ENCODE peak calls at places on chromosome 14, in seven cellular contexts. C, Q, N, Z, K, D and F are unnamed samples.

GRCh38 chr14:100862793-100863192 is 36.9 kb downstream of the MEG3 start:
- DNase-seq in K (no peak), Q (no peak), C (no peak), Z (no peak), N (no peak), D (no peak), F (no peak)

GRCh38 chr14:94746131-94746530 is 23.8 kb downstream of the GSC start:
- DNase-seq in N (no peak), K (no peak), D (no peak), C (no peak), Z (no peak), Q (no peak), F (no peak)

GRCh38 chr14:33525626-33526025 is 425.2 kb downstream of the EGLN3 start:
- DNase-seq in Q (no peak), D (no peak), C (no peak), N (no peak), Z (no peak), K (no peak), F (no peak)

GRCh38 chr14:89304972-89305703 is 111.9 kb downstream of the FOXN3 start:
- DNase-seq in Q (no peak), D (no peak), N (peak; percentile 81), Z (no peak), C (no peak), K (peak; percentile 43), F (no peak)

GRCh38 chr14:99687284-99688209 is 3.4 kb downstream of the CYP46A1 start:
- DNase-seq in C (peak; percentile 56), K (no peak), N (no peak), D (no peak), Z (no peak), Q (no peak), F (no peak)

GRCh38 chr14:65069874-65070709 is 32.2 kb downstream of the MAX start:
- DNase-seq in N (no peak), K (no peak), Q (no peak), D (no peak), Z (peak; percentile 81), C (no peak), F (no peak)

GRCh38 chr14:64217318-64217717 is 76.9 kb downstream of the ESR2 start:
- DNase-seq in C (no peak), N (no peak), Q (no peak), Z (no peak), K (no peak), D (no peak), F (no peak)

GRCh38 chr14:49687942-49688700 is at the start of gene POLE2:
- DNase-seq in C (peak; percentile 86), Z (peak; percentile 78), K (no peak), N (peak; percentile 48), Q (no peak), D (peak; percentile 78), F (peak; percentile 78)

GRCh38 chr14:75258079-75258802 is 20.4 kb upstream of the FOS start:
- DNase-seq in Q (no peak), C (no peak), N (no peak), K (no peak), D (no peak), Z (peak; percentile 45), F (no peak)

GRCh38 chr14:59251811-59252771 is 63.6 kb downstream of the DAAM1 start:
- DNase-seq in Q (no peak), K (peak; percentile 22), C (no peak), N (peak; percentile 94), D (no peak), Z (no peak), F (no peak)

GRCh38 chr14:91264151-91265150 is 19.9 kb upstream of the GPR68 start:
- DNase-seq in D (peak; percentile 35), K (no peak), Q (no peak), N (no peak), C (peak; percentile 55), Z (peak; percentile 57), F (no peak)

GRCh38 chr14:49766839-49767238 is 1.1 kb upstream of the KLHDC2 start:
- DNase-seq in Z (no peak), N (no peak), D (no peak), K (no peak), Q (no peak), C (no peak), F (no peak)

GRCh38 chr14:31300296-31300695 is 92.7 kb upstream of the HECTD1 start:
- DNase-seq in Q (no peak), N (no peak), K (no peak), C (no peak), D (no peak), Z (no peak), F (no peak)

GRCh38 chr14:52313903-52314481 is at the start of gene PTGER2:
- DNase-seq in Q (peak; percentile 90), N (peak; percentile 85), Z (peak; percentile 93), D (peak; percentile 84), C (peak; percentile 83), K (peak; percentile 65), F (peak; percentile 31)

DNA sequence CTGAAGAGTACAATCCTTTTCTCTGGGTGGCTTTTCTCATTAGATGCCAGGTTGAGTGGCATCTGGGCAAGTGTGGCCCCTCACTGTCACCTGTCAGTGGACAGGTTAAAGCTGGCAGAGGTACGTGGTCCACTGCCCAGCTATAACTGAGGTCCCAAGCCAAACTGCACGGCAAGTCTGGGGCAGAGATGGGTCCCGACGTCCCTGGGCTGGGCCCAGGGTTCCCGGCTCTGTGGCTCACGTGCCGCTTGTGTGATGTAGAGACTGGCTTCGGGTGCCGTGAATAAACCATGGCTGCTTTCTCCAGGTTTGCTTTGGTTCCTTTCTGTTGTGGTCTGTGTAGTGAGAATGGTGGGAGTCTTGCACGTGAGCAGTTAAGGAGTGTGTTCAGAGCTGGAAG is 77.7 kb downstream of the WDR20 start:
- DNase-seq in Q (no peak), K (no peak), C (no peak), Z (no peak), D (no peak), N (no peak), F (no peak)
- TF ChIP-seq CTCF in Q (no peak), K (no peak), C (no peak), Z (no peak), D (no peak), N (no peak), F (no peak)

GRCh38 chr14:25461780-25462179 is 411.8 kb upstream of the STXBP6 start:
- DNase-seq in C (no peak), Z (no peak), D (no peak), N (no peak), Q (no peak), K (no peak), F (no peak)
- TF ChIP-seq CTCF in C (no peak), Z (no peak), D (no peak), N (no peak), Q (no peak), K (no peak), F (no peak)

GRCh38 chr14:20469242-20469889 is at the start of gene PNP:
- DNase-seq in C (peak; percentile 87), N (peak; percentile 71), Z (peak; percentile 93), K (peak; percentile 91), D (peak; percentile 84), Q (peak; percentile 75), F (peak; percentile 79)
- TF ChIP-seq CTCF in C (no peak), N (no peak), Z (no peak), K (no peak), D (no peak), Q (no peak), F (no peak)

DNA sequence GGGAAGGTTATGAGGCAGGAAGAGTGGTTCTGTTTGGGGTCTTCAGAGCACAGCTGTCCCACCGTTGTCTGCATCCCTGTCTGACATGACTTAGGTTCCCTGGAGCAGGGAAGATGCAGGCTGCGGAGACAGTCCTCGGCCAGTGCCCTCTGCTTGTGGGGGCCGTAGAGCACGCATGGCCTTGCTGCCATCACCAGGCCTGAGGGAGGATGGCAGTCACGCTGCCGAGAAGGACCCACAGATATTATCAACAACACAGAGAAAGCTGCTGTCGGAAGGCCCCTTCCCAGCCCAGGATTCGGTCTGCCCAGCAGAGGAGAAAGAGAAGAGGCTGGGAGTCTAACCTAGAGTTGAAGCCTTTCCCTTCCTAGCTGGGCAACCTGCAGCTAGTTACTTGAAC is 35.0 kb downstream of the ERH start:
- DNase-seq in C (peak; percentile 51), N (no peak), D (peak; percentile 33), K (peak; percentile 14), Z (no peak), Q (no peak), F (peak; percentile 13)
- TF ChIP-seq CTCF in C (peak; percentile 45), N (peak; percentile 14), D (peak; percentile 68), K (peak; percentile 66), Z (no peak), Q (no peak), F (peak; percentile 47)

GRCh38 chr14:24392327-24393098 is 6.3 kb upstream of the NYNRIN start:
- DNase-seq in Q (no peak), N (peak; percentile 46), Z (no peak), K (peak; percentile 30), C (no peak), D (no peak), F (no peak)

GRCh38 chr14:24390696-24391468 is 7.9 kb upstream of the NYNRIN start:
- DNase-seq in K (no peak), Q (no peak), C (no peak), D (no peak), Z (no peak), N (no peak), F (no peak)

GRCh38 chr14:24397639-24398297 is 1.0 kb upstream of the NYNRIN start:
- DNase-seq in C (no peak), Z (no peak), K (no peak), D (no peak), Q (no peak), N (no peak), F (no peak)

GRCh38 chr14:24395609-24396580 is 2.9 kb upstream of the NYNRIN start:
- DNase-seq in C (no peak), Z (no peak), K (no peak), N (peak; percentile 10), Q (no peak), D (no peak), F (no peak)

GRCh38 chr14:24394275-24394674 is 4.5 kb upstream of the NYNRIN start:
- DNase-seq in D (no peak), K (no peak), N (no peak), C (no peak), Z (no peak), Q (no peak), F (no peak)
- TF ChIP-seq CTCF in D (no peak), K (no peak), N (no peak), C (no peak), Z (no peak), Q (no peak), F (no peak)

GRCh38 chr14:32345311-32345771 is 16.2 kb downstream of the AKAP6 start:
- DNase-seq in K (no peak), C (no peak), Q (no peak), N (peak; percentile 35), Z (no peak), D (no peak), F (no peak)
- TF ChIP-seq CTCF in K (no peak), C (no peak), Q (no peak), N (no peak), Z (no peak), D (no peak), F (no peak)

DNA sequence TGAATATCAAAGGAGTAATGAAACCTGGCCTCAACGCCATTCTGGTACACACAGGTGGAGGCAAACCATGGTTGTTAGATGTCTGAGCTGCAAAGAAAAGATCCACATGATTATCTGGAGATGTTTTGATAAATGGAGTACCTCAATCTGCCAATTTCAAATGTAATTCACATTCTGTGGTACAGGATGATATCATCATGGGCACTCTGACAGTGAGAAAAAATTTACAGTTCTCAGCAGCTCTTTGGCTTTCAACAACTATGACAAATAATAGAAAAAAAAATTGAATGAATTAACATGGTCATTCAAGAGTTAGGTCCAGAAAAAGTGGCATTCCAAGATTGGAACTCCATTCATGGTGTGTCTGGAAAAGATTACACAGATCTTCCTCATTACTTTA is 17.3 kb downstream of the TMED8 start:
- DNase-seq in Z (no peak), N (no peak), D (no peak), K (no peak), C (no peak), Q (no peak), F (no peak)
- TF ChIP-seq CTCF in Z (no peak), N (no peak), D (no peak), K (no peak), C (no peak), Q (no peak), F (no peak)

GRCh38 chr14:105377555-105378182 is 20.7 kb upstream of the TEX22 start:
- DNase-seq in K (no peak), Z (no peak), C (no peak), D (no peak), N (no peak), Q (no peak), F (no peak)
- TF ChIP-seq CTCF in K (no peak), Z (no peak), C (no peak), D (no peak), N (no peak), Q (no peak), F (no peak)